ENCODE peak calls at places on chromosomes 13 and 19, in six cellular contexts. One of them, this sample, is unnamed.
A peak's percentile ranks its signal among the peaks of the same experiment; 100 is the strongest.

GRCh38 chr19:3404324-3405260 is 38.2 kb downstream of the NFIC start:
- DNase-seq in iris pigment epithelial cell: peak; percentile 86
- DNase-seq in cardiac muscle cell: no peak
- DNase-seq in thoracic aorta: peak; percentile 62
- DNase-seq in activated CD4-positive, alpha-beta T cell treated with anti-CD3 and anti-CD28 coated beads, Interleukin-2, amount 50 U/mL, for 1 hour: no peak
- DNase-seq in AG04450: peak; percentile 81
- DNase-seq in this sample: peak; percentile 43

GRCh38 chr19:49315111-49315510 is 9.9 kb downstream of the SLC6A16 start:
- DNase-seq in iris pigment epithelial cell: no peak
- DNase-seq in activated CD4-positive, alpha-beta T cell treated with anti-CD3 and anti-CD28 coated beads, Interleukin-2, amount 50 U/mL, for 1 hour: no peak
- DNase-seq in AG04450: no peak
- DNase-seq in thoracic aorta: no peak
- DNase-seq in cardiac muscle cell: no peak
- DNase-seq in this sample: no peak

GRCh38 chr19:57903298-57904174 is 12.9 kb downstream of the ZNF417 start:
- DNase-seq in cardiac muscle cell: peak; percentile 44
- DNase-seq in iris pigment epithelial cell: peak; percentile 47
- DNase-seq in activated CD4-positive, alpha-beta T cell treated with anti-CD3 and anti-CD28 coated beads, Interleukin-2, amount 50 U/mL, for 1 hour: no peak
- DNase-seq in thoracic aorta: no peak
- DNase-seq in AG04450: no peak
- DNase-seq in this sample: peak; percentile 52

GRCh38 chr19:48568345-48568886 is 16.4 kb downstream of the SULT2B1 start:
- DNase-seq in AG04450: peak; percentile 59
- DNase-seq in activated CD4-positive, alpha-beta T cell treated with anti-CD3 and anti-CD28 coated beads, Interleukin-2, amount 50 U/mL, for 1 hour: no peak
- DNase-seq in iris pigment epithelial cell: peak; percentile 88
- DNase-seq in thoracic aorta: peak; percentile 80
- DNase-seq in cardiac muscle cell: peak; percentile 23
- DNase-seq in this sample: peak; percentile 89

GRCh38 chr13:65872448-65872847 is 1357.7 kb downstream of the PCDH9 start:
- DNase-seq in iris pigment epithelial cell: no peak
- DNase-seq in activated CD4-positive, alpha-beta T cell treated with anti-CD3 and anti-CD28 coated beads, Interleukin-2, amount 50 U/mL, for 1 hour: no peak
- DNase-seq in AG04450: no peak
- DNase-seq in cardiac muscle cell: no peak
- DNase-seq in thoracic aorta: no peak
- DNase-seq in this sample: no peak

GRCh38 chr19:10295305-10295846 is 5.6 kb downstream of the ICAM5 start:
- DNase-seq in activated CD4-positive, alpha-beta T cell treated with anti-CD3 and anti-CD28 coated beads, Interleukin-2, amount 50 U/mL, for 1 hour: peak; percentile 66
- DNase-seq in thoracic aorta: no peak
- DNase-seq in AG04450: no peak
- DNase-seq in cardiac muscle cell: peak; percentile 47
- DNase-seq in iris pigment epithelial cell: no peak
- DNase-seq in this sample: peak; percentile 12

GRCh38 chr19:22784051-22784450 is at the start of gene ZNF99:
- DNase-seq in thoracic aorta: peak; percentile 5
- DNase-seq in cardiac muscle cell: no peak
- DNase-seq in iris pigment epithelial cell: peak; percentile 0
- DNase-seq in AG04450: no peak
- DNase-seq in activated CD4-positive, alpha-beta T cell treated with anti-CD3 and anti-CD28 coated beads, Interleukin-2, amount 50 U/mL, for 1 hour: no peak
- DNase-seq in this sample: no peak

GRCh38 chr19:29676586-29676985 is 11.3 kb downstream of the PLEKHF1 start:
- DNase-seq in AG04450: no peak
- DNase-seq in cardiac muscle cell: no peak
- DNase-seq in thoracic aorta: no peak
- DNase-seq in activated CD4-positive, alpha-beta T cell treated with anti-CD3 and anti-CD28 coated beads, Interleukin-2, amount 50 U/mL, for 1 hour: no peak
- DNase-seq in iris pigment epithelial cell: no peak
- DNase-seq in this sample: no peak

GRCh38 chr19:46080561-46080960 is 39.8 kb upstream of the IGFL4 start:
- DNase-seq in thoracic aorta: no peak
- DNase-seq in iris pigment epithelial cell: peak; percentile 92
- DNase-seq in activated CD4-positive, alpha-beta T cell treated with anti-CD3 and anti-CD28 coated beads, Interleukin-2, amount 50 U/mL, for 1 hour: no peak
- DNase-seq in AG04450: peak; percentile 63
- DNase-seq in cardiac muscle cell: no peak
- DNase-seq in this sample: peak; percentile 78

GRCh38 chr19:51375504-51376221 is 3.2 kb upstream of the NKG7 start:
- DNase-seq in cardiac muscle cell: no peak
- DNase-seq in iris pigment epithelial cell: no peak
- DNase-seq in activated CD4-positive, alpha-beta T cell treated with anti-CD3 and anti-CD28 coated beads, Interleukin-2, amount 50 U/mL, for 1 hour: no peak
- DNase-seq in thoracic aorta: no peak
- DNase-seq in AG04450: no peak
- DNase-seq in this sample: no peak

GRCh38 chr19:7535993-7536685 is 622 bp downstream of the PNPLA6 start:
- DNase-seq in cardiac muscle cell: no peak
- DNase-seq in iris pigment epithelial cell: no peak
- DNase-seq in thoracic aorta: no peak
- DNase-seq in activated CD4-positive, alpha-beta T cell treated with anti-CD3 and anti-CD28 coated beads, Interleukin-2, amount 50 U/mL, for 1 hour: no peak
- DNase-seq in AG04450: no peak
- DNase-seq in this sample: no peak